ENCODE peak calls at places on chromosomes 16 and 17, in nine cellular contexts. C is hepatocyte, P is PC-9, S is right atrium auricular region, Y is heart left ventricle, G is IMR-90, O is spleen, M is PC-3, B is keratinocyte. W is an unnamed sample.

GRCh38 chr16:2507679-2508064 is 6.1 kb upstream of the ATP6V0C start:
- DNase-seq in Y (peak; percentile 84), G (no peak), P (no peak), M (no peak), C (no peak), B (no peak), S (no peak), O (peak; percentile 91), W (no peak)

GRCh38 chr16:12504312-12504711 is 299.4 kb downstream of the CPPED1 start:
- DNase-seq in O (no peak), C (no peak), P (no peak), S (no peak), B (no peak), G (peak; percentile 59), Y (no peak), M (no peak), W (no peak)

GRCh38 chr16:27258241-27258734 is 10.3 kb downstream of the NSMCE1 start:
- DNase-seq in O (no peak), P (no peak), S (no peak), Y (no peak), M (peak; percentile 54), B (peak; percentile 52), G (peak; percentile 73), C (no peak), W (no peak)

GRCh38 chr17:66665194-66665593 is 169.7 kb upstream of the CACNG5 start:
- DNase-seq in B (no peak), C (no peak), S (no peak), P (no peak), G (peak; percentile 32), O (no peak), Y (no peak), M (peak; percentile 40), W (no peak)

GRCh38 chr16:88010343-88010970 is 59.2 kb downstream of the BANP start:
- DNase-seq in O (no peak), G (no peak), P (no peak), B (no peak), Y (no peak), M (no peak), S (no peak), C (no peak), W (no peak)

GRCh38 chr17:39769974-39770587 is 32.3 kb downstream of the GRB7 start:
- DNase-seq in G (peak; percentile 32), P (peak; percentile 66), Y (no peak), O (no peak), C (peak; percentile 47), S (no peak), M (peak; percentile 96), B (peak; percentile 86), W (no peak)

GRCh38 chr17:76261421-76262215 is 3.5 kb upstream of the UBALD2 start:
- DNase-seq in Y (no peak), P (no peak), O (no peak), B (no peak), C (no peak), M (peak; percentile 33), S (no peak), G (peak; percentile 66), W (no peak)

GRCh38 chr16:87836844-87837581 is 32.3 kb downstream of the SLC7A5 start:
- DNase-seq in G (no peak), Y (no peak), B (no peak), S (peak; percentile 83), P (no peak), M (no peak), O (no peak), C (no peak), W (no peak)

GRCh38 chr17:1931759-1932579 is 93.2 kb downstream of the RTN4RL1 start:
- DNase-seq in C (peak; percentile 74), S (no peak), Y (peak; percentile 74), P (no peak), B (no peak), M (peak; percentile 47), G (peak; percentile 7), O (no peak), W (no peak)

GRCh38 chr17:33464669-33465275 is 171.7 kb upstream of the ASIC2 start:
- DNase-seq in P (no peak), M (no peak), S (no peak), B (no peak), O (no peak), Y (no peak), G (no peak), C (peak; percentile 16), W (no peak)

GRCh38 chr17:70184770-70185169 is 15.4 kb downstream of the KCNJ2 start:
- DNase-seq in S (no peak), P (no peak), B (no peak), G (peak; percentile 80), C (peak; percentile 34), Y (no peak), M (peak; percentile 88), O (no peak), W (no peak)

GRCh38 chr17:72030067-72030899 is 90.5 kb upstream of the SOX9 start:
- DNase-seq in B (no peak), G (peak; percentile 61), O (no peak), M (peak; percentile 63), P (peak; percentile 45), C (peak; percentile 68), S (peak; percentile 59), Y (peak; percentile 58), W (no peak)

GRCh38 chr17:42676424-42677011 is at the start of gene PLEKHH3:
- DNase-seq in O (peak; percentile 85), P (no peak), S (no peak), Y (no peak), C (no peak), M (no peak), G (no peak), B (no peak), W (no peak)

DNA sequence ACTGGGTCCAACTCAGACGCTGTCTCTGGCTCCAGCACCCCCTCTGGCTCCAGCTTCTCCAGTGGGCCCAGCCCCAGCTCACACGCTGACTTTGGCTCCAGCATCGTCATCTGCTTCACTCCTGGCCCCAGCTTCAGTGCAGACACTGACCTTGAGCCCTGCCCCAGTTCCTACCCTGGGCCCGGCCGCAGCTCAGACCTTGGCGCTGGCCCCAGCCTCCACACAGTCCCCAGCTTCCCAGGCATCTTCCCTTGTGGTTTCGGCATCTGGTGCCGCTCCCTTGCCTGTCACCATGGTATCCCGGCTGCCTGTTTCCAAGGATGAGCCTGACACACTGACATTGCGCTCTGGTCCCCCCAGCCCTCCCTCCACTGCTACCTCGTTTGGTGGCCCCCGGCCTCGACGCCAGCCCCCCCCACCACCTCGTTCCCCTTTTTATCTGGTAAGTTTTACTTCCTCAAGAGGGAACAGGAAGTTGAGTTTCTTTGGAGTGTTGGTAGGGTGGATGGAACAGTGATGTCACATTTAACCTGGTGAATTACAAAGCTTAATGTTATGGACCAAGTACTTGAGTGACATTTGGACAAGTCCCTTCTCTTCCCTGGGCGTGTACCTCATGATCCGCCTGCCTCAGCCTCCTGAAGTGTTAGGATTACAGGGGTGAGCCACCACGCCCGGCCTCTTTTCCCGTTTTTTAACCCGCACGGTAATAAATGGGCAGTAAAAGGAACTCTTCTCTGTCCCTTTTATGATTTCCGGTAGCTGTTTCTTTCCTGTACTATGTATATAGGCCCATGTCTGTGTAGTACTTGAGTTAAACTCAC is 23.4 kb upstream of the PHKG2 start:
- DNase-seq in O (peak; percentile 76), S (no peak), B (no peak), P (no peak), G (no peak), C (no peak), Y (peak; percentile 72), M (no peak), W (no peak)
- H3K36me3 ChIP-seq in O (peaks cover 70% of the 10 kb centered on the region), S (peaks cover 70% of the 10 kb centered on the region), B (peaks cover 56% of the 10 kb centered on the region), P (peaks cover 62% of the 10 kb centered on the region), G (peaks cover 70% of the 10 kb centered on the region), C (peaks cover 8% of the 10 kb centered on the region), Y (peaks cover 92% of the 10 kb centered on the region), M (peaks cover 58% of the 10 kb centered on the region), W (peaks cover 61% of the 10 kb centered on the region)

DNA sequence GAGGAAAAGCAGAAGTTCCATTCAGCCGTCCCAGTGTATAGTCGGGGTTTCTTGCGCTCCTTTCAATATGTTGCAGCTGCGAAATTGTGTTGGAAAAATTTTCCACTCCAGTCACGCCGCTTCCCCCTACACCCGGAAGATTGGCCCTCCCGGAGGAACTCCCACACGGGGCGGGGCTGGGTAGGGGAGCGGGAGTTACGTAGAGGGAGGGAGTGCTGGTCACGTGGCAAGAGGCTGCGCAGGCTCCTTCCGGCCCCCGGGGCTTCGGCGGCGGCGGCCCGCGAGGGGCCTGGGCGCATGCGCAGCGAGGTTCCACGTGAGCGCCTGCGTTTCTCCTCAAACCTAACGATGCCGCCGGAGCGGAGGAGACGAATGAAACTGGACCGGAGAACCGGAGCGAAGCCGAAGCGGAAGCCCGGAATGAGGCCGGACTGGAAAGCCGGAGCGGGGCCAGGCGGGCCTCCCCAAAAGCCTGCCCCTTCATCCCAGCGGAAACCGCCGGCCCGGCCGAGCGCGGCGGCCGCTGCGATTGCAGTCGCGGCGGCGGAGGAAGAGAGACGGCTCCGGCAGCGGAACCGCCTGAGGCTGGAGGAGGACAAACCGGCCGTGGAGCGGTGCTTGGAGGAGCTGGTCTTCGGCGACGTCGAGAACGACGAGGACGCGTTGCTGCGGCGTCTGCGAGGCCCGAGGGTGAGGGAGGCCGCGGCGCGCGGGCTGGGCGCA is at the start of gene UTP18:
- DNase-seq in M (peak; percentile 99), C (peak; percentile 99), G (peak; percentile 97), S (peak; percentile 96), O (peak; percentile 99), Y (peak; percentile 98), P (peak; percentile 93), B (peak; percentile 71), W (peak; percentile 80)
- H3K36me3 ChIP-seq in M (peaks cover 32% of the 10 kb centered on the region), C (no peaks in the 10 kb centered on the region), G (peaks cover 1% of the 10 kb centered on the region), S (peaks cover 9% of the 10 kb centered on the region), O (peaks cover 3% of the 10 kb centered on the region), Y (peaks cover 37% of the 10 kb centered on the region), P (peaks cover 44% of the 10 kb centered on the region), B (no peaks in the 10 kb centered on the region), W (no peaks in the 10 kb centered on the region)

GRCh38 chr16:84478172-84478948 is 26.1 kb downstream of the MEAK7 start:
- DNase-seq in S (peak; percentile 38), Y (no peak), C (peak; percentile 3), M (peak; percentile 33), O (peak; percentile 29), G (peak; percentile 88), B (no peak), P (no peak), W (no peak)

GRCh38 chr16:84482001-84482891 is 22.2 kb downstream of the MEAK7 start:
- DNase-seq in S (peak; percentile 43), Y (peak; percentile 42), O (peak; percentile 69), B (no peak), C (peak; percentile 7), M (no peak), P (no peak), G (no peak), W (no peak)

GRCh38 chr16:84477661-84478060 is 26.8 kb downstream of the MEAK7 start:
- DNase-seq in P (no peak), B (no peak), O (peak; percentile 22), S (peak; percentile 47), G (no peak), Y (no peak), C (no peak), M (no peak), W (no peak)

GRCh38 chr16:84481051-84481735 is 23.3 kb downstream of the MEAK7 start:
- DNase-seq in M (no peak), O (peak; percentile 41), S (peak; percentile 47), G (no peak), B (no peak), C (peak; percentile 4), Y (no peak), P (no peak), W (no peak)

GRCh38 chr16:84479716-84480450 is 24.6 kb downstream of the MEAK7 start:
- DNase-seq in Y (no peak), G (no peak), B (no peak), S (no peak), M (no peak), P (no peak), O (no peak), C (no peak), W (no peak)
- H3K36me3 ChIP-seq in Y (peaks cover 32% of the 10 kb centered on the region), G (peaks cover 39% of the 10 kb centered on the region), B (peaks cover 50% of the 10 kb centered on the region), S (peaks cover 14% of the 10 kb centered on the region), M (peaks cover 5% of the 10 kb centered on the region), P (peaks cover 11% of the 10 kb centered on the region), O (no peaks in the 10 kb centered on the region), C (no peaks in the 10 kb centered on the region), W (peaks cover 7% of the 10 kb centered on the region)

GRCh38 chr16:58679763-58680162 is 4.8 kb downstream of the SLC38A7 start:
- DNase-seq in O (no peak), P (no peak), M (no peak), S (no peak), B (no peak), Y (no peak), C (no peak), G (no peak), W (no peak)
- H3K36me3 ChIP-seq in O (peaks cover 15% of the 10 kb centered on the region), P (no peaks in the 10 kb centered on the region), M (no peaks in the 10 kb centered on the region), S (peaks cover 34% of the 10 kb centered on the region), B (peaks cover 32% of the 10 kb centered on the region), Y (peaks cover 57% of the 10 kb centered on the region), C (no peaks in the 10 kb centered on the region), G (peaks cover 42% of the 10 kb centered on the region), W (peaks cover 4% of the 10 kb centered on the region)